ENCODE peak calls at places on chromosomes 7 and 10, in nine cellular contexts. K, G, B, X, S, V, Q, H and C are unnamed samples. For H3K27me3 and H3K4me1, the result is how much of the 10 kb centered on the place peaks cover.

GRCh38 chr7:108382932-108383331 is 73.3 kb downstream of the NRCAM start:
- DNase-seq in B (no peak), S (no peak), V (no peak), K (no peak), Q (no peak), H (no peak), G (no peak), X (no peak), C (no peak)

GRCh38 chr10:19847321-19847720 is 31.1 kb downstream of the PLXDC2 start:
- DNase-seq in B (no peak), Q (no peak), X (no peak), K (no peak), S (no peak), G (no peak), V (no peak), H (peak), C (no peak)

GRCh38 chr7:453597-454306 is 65.9 kb downstream of the PDGFA start:
- DNase-seq in X (no peak), Q (no peak), G (no peak), V (no peak), H (no peak), K (no peak), B (no peak), S (no peak), C (no peak)

GRCh38 chr10:1449806-1450205 is 287.5 kb downstream of the ADARB2 start:
- DNase-seq in X (no peak), K (no peak), V (no peak), B (no peak), Q (no peak), H (no peak), G (no peak), S (no peak), C (no peak)

GRCh38 chr10:42640610-42641229 is 2.4 kb upstream of the ZNF33B start:
- DNase-seq in X (no peak), K (no peak), Q (no peak), V (peak), B (no peak), H (no peak), G (no peak), S (peak), C (peak)

GRCh38 chr7:99011341-99011705 is 132.6 kb downstream of the SMURF1 start:
- DNase-seq in K (no peak), V (no peak), S (no peak), H (no peak), G (no peak), X (no peak), B (no peak), Q (no peak), C (no peak)

GRCh38 chr7:27145884-27146401 is 1.6 kb downstream of the HOXA6 start:
- DNase-seq in B (no peak), X (no peak), V (no peak), H (no peak), G (no peak), S (peak), K (no peak), Q (no peak), C (no peak)

GRCh38 chr10:122258136-122259074 is 12.7 kb upstream of the BTBD16 start:
- DNase-seq in V (no peak), Q (no peak), X (no peak), S (no peak), K (no peak), H (peak), G (no peak), B (no peak), C (no peak)

GRCh38 chr10:129825221-129825620 is 138.9 kb downstream of the EBF3 start:
- DNase-seq in H (no peak), B (no peak), X (no peak), Q (no peak), V (no peak), S (no peak), K (no peak), G (no peak), C (no peak)

GRCh38 chr10:98396096-98397053 is 18.6 kb downstream of the PYROXD2 start:
- DNase-seq in V (no peak), Q (no peak), S (no peak), K (no peak), G (no peak), H (no peak), B (no peak), X (no peak), C (no peak)

GRCh38 chr10:24721254-24722106 is 2.2 kb downstream of the ARHGAP21 start:
- DNase-seq in G (peak), Q (peak), K (no peak), V (peak), S (peak), X (no peak), B (peak), H (no peak), C (no peak)

GRCh38 chr7:26198133-26198780 is 2.3 kb downstream of the HNRNPA2B1 start:
- DNase-seq in V (peak), K (no peak), B (no peak), Q (no peak), S (no peak), H (no peak), G (no peak), X (no peak), C (no peak)

GRCh38 chr7:2012981-2013380 is 219.8 kb downstream of the MAD1L1 start:
- DNase-seq in X (no peak), G (no peak), H (peak), Q (peak), B (no peak), S (no peak), K (no peak), V (no peak), C (no peak)

GRCh38 chr7:106485031-106485551 is 175.9 kb downstream of the CCDC71L start:
- DNase-seq in Q (no peak), G (no peak), X (no peak), K (no peak), B (no peak), H (peak), S (no peak), V (peak), C (no peak)

GRCh38 chr10:1489801-1490200 is 247.5 kb downstream of the ADARB2 start:
- DNase-seq in V (no peak), B (no peak), K (no peak), Q (no peak), H (no peak), S (no peak), X (no peak), G (peak), C (no peak)

GRCh38 chr7:78620931-78621330 is 822.4 kb downstream of the PHTF2 start:
- DNase-seq in G (peak), S (no peak), B (no peak), V (peak), H (peak), Q (no peak), K (no peak), X (no peak), C (no peak)

GRCh38 chr7:10924370-10924769 is 49.3 kb upstream of the PHF14 start:
- DNase-seq in H (no peak), S (no peak), G (no peak), Q (no peak), B (no peak), K (no peak), X (no peak), V (no peak), C (no peak)

GRCh38 chr10:8295311-8295710 is 240.8 kb downstream of the GATA3 start:
- DNase-seq in B (no peak), K (no peak), G (no peak), X (no peak), S (no peak), V (no peak), H (no peak), Q (no peak), C (no peak)

GRCh38 chr7:114539575-114539974 is 125.0 kb downstream of the FOXP2 start:
- DNase-seq in X (no peak), G (no peak), H (peak), K (peak), S (peak), Q (no peak), B (no peak), V (peak), C (no peak)

GRCh38 chr7:55255501-55256445 is 109.4 kb upstream of the LANCL2 start:
- DNase-seq in B (peak), X (peak), H (peak), Q (peak), V (peak), K (peak), G (peak), S (peak), C (peak)

GRCh38 chr10:87618470-87619423 is 40.9 kb upstream of the PAPSS2 start:
- DNase-seq in H (no peak), S (peak), V (peak), B (no peak), Q (no peak), G (no peak), X (no peak), K (no peak), C (peak)

GRCh38 chr7:91941450-91941849 is 788 bp downstream of the AKAP9 start:
- DNase-seq in K (peak), X (no peak), Q (peak), S (peak), V (peak), H (peak), B (no peak), G (peak), C (peak)

GRCh38 chr10:124724279-124725027 is 19.7 kb downstream of the FAM53B start:
- DNase-seq in G (no peak), S (peak), H (no peak), Q (peak), K (no peak), V (no peak), B (no peak), X (no peak), C (peak)

GRCh38 chr10:78518224-78518623 is 484.6 kb downstream of the RPS24 start:
- DNase-seq in Q (no peak), X (no peak), G (no peak), V (no peak), K (no peak), S (no peak), B (peak), H (no peak), C (no peak)

GRCh38 chr10:78524342-78524741 is 490.7 kb downstream of the RPS24 start:
- DNase-seq in S (no peak), Q (no peak), K (no peak), V (no peak), B (no peak), H (no peak), X (no peak), G (no peak), C (no peak)

GRCh38 chr10:78523453-78523852 is 489.8 kb downstream of the RPS24 start:
- DNase-seq in Q (no peak), G (no peak), X (no peak), S (no peak), K (no peak), B (no peak), V (peak), H (no peak), C (no peak)

GRCh38 chr10:78524941-78525340 is 491.3 kb downstream of the RPS24 start:
- DNase-seq in V (no peak), H (no peak), G (no peak), B (no peak), Q (no peak), K (no peak), X (no peak), S (no peak), C (no peak)

GRCh38 chr10:78520737-78521430 is 487.2 kb downstream of the RPS24 start:
- DNase-seq in G (no peak), X (no peak), Q (no peak), K (no peak), B (no peak), H (peak), S (no peak), V (peak), C (no peak)
- TF ChIP-seq CTCF in G (peak), X (no peak), Q (no peak), K (no peak), B (peak), H (peak), S (no peak), V (peak), C (peak)

DNA sequence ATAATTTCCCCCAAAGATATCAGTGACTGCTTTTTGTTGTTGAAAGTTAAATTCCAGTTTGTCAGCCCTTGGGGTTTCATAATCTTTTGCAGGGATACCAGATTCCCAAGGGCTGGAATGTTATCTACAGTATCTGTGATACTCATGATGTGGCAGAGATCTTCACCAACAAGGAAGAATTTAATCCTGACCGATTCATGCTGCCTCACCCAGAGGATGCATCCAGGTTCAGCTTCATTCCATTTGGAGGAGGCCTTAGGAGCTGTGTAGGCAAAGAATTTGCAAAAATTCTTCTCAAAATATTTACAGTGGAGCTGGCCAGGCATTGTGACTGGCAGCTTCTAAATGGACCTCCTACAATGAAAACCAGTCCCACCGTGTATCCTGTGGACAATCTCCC is 3.2 kb downstream of the CYP26A1 start:
- DNase-seq in V (no peak), H (no peak), Q (no peak), K (no peak), G (no peak), S (no peak), B (no peak), X (no peak), C (no peak)
- H3K27me3 ChIP-seq in V (under half), H (half or more), Q (under half), K (under half), G (under half), S (half or more), B (half or more), X (under half), C (under half)

DNA sequence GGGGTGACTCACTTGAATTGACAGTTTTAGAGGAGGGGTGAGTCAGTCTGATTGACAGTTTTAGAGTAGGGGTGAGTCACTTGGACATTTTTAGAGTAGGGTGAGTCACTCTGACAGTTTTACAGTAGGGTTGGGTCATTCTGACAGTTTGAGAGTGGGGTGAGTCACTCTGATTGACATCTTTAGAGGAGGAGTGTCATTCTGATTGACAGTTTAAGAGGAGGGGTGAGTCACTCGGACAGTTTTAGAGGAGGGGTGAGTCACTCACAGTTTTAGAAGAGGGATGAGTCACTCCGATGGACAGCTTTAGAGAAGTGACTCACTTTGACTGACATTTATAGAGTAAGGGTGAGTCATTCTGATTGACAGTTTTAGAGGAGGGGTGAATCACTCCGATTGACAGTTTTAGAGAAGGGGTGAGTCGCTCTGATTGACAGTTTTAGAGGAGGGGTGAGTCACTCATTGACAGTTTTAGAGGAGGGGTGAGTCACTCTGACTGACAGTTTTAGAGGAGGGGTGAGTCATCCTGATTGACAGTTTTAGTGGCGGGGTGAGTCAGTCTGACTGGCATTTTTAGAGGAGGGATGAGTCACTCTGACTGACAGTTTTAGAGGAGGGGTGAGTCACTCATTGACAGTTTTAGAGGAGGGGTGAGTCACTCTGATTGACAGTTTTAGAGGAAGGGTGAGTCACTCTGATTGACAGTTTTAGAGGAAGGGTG is 595.9 kb downstream of the DNAJB6 start:
- DNase-seq in V (peak), X (no peak), G (no peak), Q (no peak), H (no peak), B (no peak), S (no peak), K (no peak), C (no peak)
- H3K4me1 ChIP-seq in V (under half), X (under half), G (under half), Q (under half), H (under half), B (under half), S (under half), K (under half), C (under half)

DNA sequence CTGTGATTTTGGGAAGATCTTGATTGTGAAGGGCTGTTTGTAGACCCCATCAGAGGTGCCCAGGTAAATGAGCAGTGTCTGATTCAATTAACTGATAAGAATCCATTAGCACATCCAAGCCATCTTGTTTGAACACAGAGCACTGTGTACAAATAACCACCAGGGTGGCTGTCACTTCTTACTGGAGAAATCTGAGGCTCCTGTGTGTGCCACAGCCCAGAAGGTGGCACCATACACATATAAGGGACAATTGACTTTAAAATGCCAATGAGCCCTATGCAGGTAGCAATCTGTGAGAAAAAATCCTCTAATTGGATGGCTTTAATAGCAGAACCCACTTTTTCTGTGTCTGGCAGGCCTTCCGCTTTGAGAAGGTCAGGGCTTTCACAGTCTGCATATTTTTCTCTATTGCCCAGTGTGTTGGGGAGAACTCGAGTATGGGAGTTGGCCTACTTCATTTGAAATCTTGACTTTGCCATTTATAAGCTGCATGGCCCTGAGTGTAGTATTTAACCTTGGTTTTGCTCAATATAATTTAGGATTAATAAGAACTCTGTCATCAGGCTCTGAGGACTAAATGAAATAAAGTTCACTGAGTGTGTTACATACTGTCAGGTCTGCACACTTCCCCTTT is 517.4 kb downstream of the CCSER2 start:
- DNase-seq in S (no peak), G (peak), X (no peak), K (no peak), V (peak), H (no peak), Q (no peak), B (no peak), C (no peak)
- TF ChIP-seq CTCF in S (no peak), G (peak), X (no peak), K (no peak), V (peak), H (no peak), Q (no peak), B (peak), C (no peak)